ENCODE peak calls at places on chromosomes 3 and 15, in four cellular contexts. Z, C, B and N are unnamed samples.

GRCh38 chr3:120506828-120507774 is 56.3 kb upstream of the FSTL1 start:
- DNase-seq in B (peak; percentile 53), C (peak; percentile 50), Z (peak; percentile 13), N (peak; percentile 61)

GRCh38 chr3:72750405-72750922 is 97.8 kb downstream of the SHQ1 start:
- DNase-seq in Z (no peak), C (peak; percentile 8), B (no peak), N (no peak)

GRCh38 chr15:25775317-25775912 is 87.7 kb downstream of the ATP10A start:
- DNase-seq in B (peak; percentile 60), Z (no peak), C (peak; percentile 60), N (peak; percentile 80)

GRCh38 chr3:170322501-170323328 is 34.8 kb upstream of the SKIL start:
- DNase-seq in C (no peak), B (peak; percentile 15), Z (no peak), N (peak; percentile 64)

GRCh38 chr3:72375237-72376154 is 472.7 kb downstream of the SHQ1 start:
- DNase-seq in Z (no peak), C (no peak), B (no peak), N (no peak)

GRCh38 chr3:29635888-29636287 is 355.0 kb downstream of the RBMS3 start:
- DNase-seq in C (no peak), Z (no peak), B (no peak), N (no peak)

GRCh38 chr3:15404767-15405166 is 22.6 kb downstream of the METTL6 start:
- DNase-seq in C (no peak), B (no peak), Z (no peak), N (no peak)

GRCh38 chr3:43389388-43390254 is 103.3 kb downstream of the SNRK start:
- DNase-seq in B (peak; percentile 88), Z (no peak), C (no peak), N (peak; percentile 83)

GRCh38 chr3:107939621-107940236 is 151.1 kb downstream of the CD47 start:
- DNase-seq in Z (no peak), B (no peak), C (no peak), N (no peak)

GRCh38 chr3:149277338-149277813 is 55.7 kb upstream of the CP start:
- DNase-seq in Z (no peak), C (no peak), B (peak; percentile 81), N (peak; percentile 83)

GRCh38 chr3:156233875-156234274 is 113.5 kb downstream of the KCNAB1 start:
- DNase-seq in B (no peak), Z (no peak), C (peak; percentile 16), N (no peak)

GRCh38 chr3:69181592-69182211 is 59.3 kb upstream of the LMOD3 start:
- DNase-seq in B (peak; percentile 85), C (peak; percentile 39), Z (no peak), N (peak; percentile 77)

GRCh38 chr3:32140943-32141342 is 34.5 kb downstream of the GPD1L start:
- DNase-seq in Z (no peak), C (no peak), B (peak; percentile 16), N (no peak)

GRCh38 chr3:100796556-100796955 is 87.3 kb downstream of the TFG start:
- DNase-seq in C (peak; percentile 11), Z (peak; percentile 22), B (no peak), N (peak; percentile 53)

GRCh38 chr15:94749848-94750617 is 518.7 kb downstream of the MCTP2 start:
- DNase-seq in C (no peak), B (no peak), Z (no peak), N (peak; percentile 8)

GRCh38 chr3:5198986-5199731 is 11.7 kb downstream of the EDEM1 start:
- DNase-seq in B (no peak), C (no peak), Z (no peak), N (no peak)
- H3K4me3 ChIP-seq in B (no peak overlapping the region), C (no peak overlapping the region), Z (no peak overlapping the region), N (no peak overlapping the region)

GRCh38 chr3:39383190-39383912 is at the start of gene SLC25A38:
- DNase-seq in C (peak; percentile 93), B (peak; percentile 83), Z (peak; percentile 83), N (peak; percentile 91)
- TF ChIP-seq CTCF in C (peak; percentile 36), B (peak; percentile 46), Z (no peak), N (peak; percentile 40)

DNA sequence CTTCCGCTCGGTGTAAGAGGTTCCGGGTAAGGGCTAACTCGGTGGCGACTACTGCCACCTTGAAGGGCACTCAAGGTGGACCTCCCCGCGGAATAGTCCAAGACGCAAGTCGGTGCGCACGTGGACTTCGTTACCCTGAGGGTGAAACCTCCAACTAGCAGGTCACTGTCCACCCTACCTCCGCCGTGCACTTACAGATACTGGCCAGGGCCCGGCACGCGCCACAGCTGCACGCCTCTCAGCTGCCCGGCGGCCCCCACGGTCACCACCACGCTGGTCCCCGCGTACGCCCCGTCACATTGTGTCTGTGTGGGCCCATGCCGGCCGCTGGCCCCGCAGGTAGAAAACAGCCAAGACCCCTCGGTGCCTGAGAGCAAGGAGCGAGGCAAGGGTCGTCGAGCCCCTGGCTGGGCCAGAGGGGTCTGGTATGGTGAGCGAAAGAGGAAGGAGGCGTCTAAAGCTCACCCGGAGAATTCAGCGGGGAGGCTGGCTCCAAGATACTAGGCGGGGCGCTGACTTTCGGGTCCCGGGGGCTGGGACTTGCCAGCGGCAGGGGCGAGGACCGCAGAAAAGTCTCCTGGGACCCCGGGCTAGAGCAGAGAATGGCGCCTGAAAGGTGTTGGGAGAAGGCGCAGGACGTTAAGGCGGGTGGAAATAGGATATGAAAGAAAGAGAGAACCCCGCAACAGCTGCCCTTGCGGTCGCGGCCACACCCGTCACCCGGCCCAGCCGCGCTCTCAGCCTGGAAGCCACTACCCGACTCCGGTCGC is 930 bp downstream of the LTK start:
- DNase-seq in Z (no peak), C (peak; percentile 28), B (no peak), N (no peak)
- H3K4me3 ChIP-seq in Z (peak overlapping the region; percentile 79), C (peak overlapping the region; percentile 42), B (peak overlapping the region; percentile 37), N (peak overlapping the region; percentile 30)

DNA sequence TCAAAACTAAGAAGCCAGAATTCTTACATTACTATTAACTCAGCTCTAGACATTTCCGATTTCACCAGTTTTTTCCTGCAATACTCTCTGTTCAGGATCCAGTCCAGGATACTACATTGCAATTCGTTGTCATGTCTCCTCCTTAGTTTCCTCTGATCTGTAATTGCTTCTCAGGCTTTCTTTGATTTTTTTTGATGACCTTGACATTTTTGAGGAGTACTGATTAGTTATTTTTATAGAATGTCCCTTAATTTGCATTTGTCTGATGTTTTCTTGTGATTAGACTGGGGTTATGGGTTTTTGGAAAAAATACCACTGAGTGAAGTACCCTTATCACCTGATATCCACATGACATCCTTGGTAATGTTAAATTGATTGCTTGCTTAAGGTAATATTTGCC is 57.6 kb downstream of the ATG7 start:
- DNase-seq in B (no peak), Z (no peak), C (no peak), N (no peak)
- TF ChIP-seq CTCF in B (no peak), Z (no peak), C (no peak), N (no peak)

GRCh38 chr3:17738921-17739320 is 3.5 kb downstream of the TBC1D5 start:
- DNase-seq in Z (no peak), C (no peak), B (no peak), N (no peak)

GRCh38 chr3:17742092-17742836 is at the start of gene TBC1D5:
- DNase-seq in B (peak; percentile 45), Z (peak; percentile 96), C (peak; percentile 99), N (peak; percentile 99)

GRCh38 chr3:17741621-17742091 is 775 bp downstream of the TBC1D5 start:
- DNase-seq in C (no peak), Z (no peak), B (no peak), N (no peak)

GRCh38 chr3:17742837-17743659 is 617 bp upstream of the TBC1D5 start:
- DNase-seq in B (peak; percentile 96), Z (no peak), C (no peak), N (no peak)

DNA sequence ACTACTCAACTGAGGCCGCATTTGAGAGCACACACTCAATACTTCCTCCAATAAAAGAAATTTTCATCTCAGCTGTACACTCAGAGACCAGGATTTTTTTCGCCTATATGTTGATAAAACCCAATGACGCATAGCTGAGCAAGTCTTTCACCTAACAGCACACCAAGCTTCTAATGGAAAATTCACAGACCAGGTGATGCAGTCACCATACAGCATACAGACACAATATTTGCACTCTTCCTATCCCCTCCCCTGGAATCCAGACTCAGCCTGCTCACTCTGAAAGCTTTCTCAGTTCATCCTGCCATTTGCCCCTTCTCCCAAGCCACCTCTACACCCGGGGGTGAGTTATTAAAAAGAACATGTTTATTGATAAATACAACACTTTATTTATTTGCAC is 1.7 kb downstream of the TBC1D5 start:
- DNase-seq in C (no peak), B (peak; percentile 13), Z (no peak), N (peak; percentile 40)
- H3K4me3 ChIP-seq in C (peak overlapping the region; percentile 62), B (peak overlapping the region; percentile 64), Z (peak overlapping the region; percentile 70), N (peak overlapping the region; percentile 67)

DNA sequence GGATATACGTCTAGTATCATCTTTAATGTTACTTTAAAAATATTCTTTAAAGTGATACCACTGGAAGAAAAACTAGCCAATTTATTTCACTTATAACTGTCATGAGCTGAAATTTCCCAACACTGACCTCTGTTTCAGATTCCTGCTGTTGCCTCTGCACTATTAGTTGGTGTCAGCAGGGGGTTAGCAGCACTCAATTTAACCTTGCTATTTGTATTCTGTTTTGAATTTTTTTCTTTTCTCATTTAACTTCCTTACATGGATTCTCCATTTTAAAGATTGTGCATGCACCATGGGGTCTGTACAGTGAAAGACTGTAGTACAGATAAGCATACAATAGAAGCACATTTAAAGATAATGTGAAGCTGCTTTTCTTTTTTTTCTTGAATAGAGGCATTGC is 169.2 kb downstream of the UBE2E2 start:
- DNase-seq in C (no peak), B (peak; percentile 1), Z (no peak), N (peak; percentile 32)
- TF ChIP-seq CTCF in C (no peak), B (peak; percentile 17), Z (no peak), N (no peak)

GRCh38 chr3:152650177-152650576 is 184.8 kb upstream of the P2RY1 start:
- DNase-seq in B (no peak), C (no peak), Z (no peak), N (peak; percentile 14)
- H3K4me3 ChIP-seq in B (no peak overlapping the region), C (no peak overlapping the region), Z (no peak overlapping the region), N (no peak overlapping the region)

GRCh38 chr3:49327485-49327884 is 12.4 kb downstream of the USP4 start:
- DNase-seq in C (peak; percentile 16), Z (no peak), B (no peak), N (no peak)
- TF ChIP-seq CTCF in C (peak; percentile 27), Z (peak; percentile 46), B (peak; percentile 47), N (peak; percentile 30)